ENCODE peak calls at places on chromosomes 16 and 17, in four cellular contexts. One of them, this sample, is unnamed.

GRCh38 chr17:80243526-80244433 is 16.9 kb upstream of the RNF213 start:
- DNase-seq in HL-60: no peak
- DNase-seq in esophagus squamous epithelium: no peak
- DNase-seq in stomach: no peak
- DNase-seq in this sample: no peak

GRCh38 chr17:3710951-3711383 is 12.7 kb upstream of the HASPIN start:
- DNase-seq in HL-60: no peak
- DNase-seq in esophagus squamous epithelium: no peak
- DNase-seq in stomach: no peak
- DNase-seq in this sample: peak

GRCh38 chr16:85086347-85087291 is 25.7 kb downstream of the CIBAR2 start:
- DNase-seq in HL-60: peak
- DNase-seq in esophagus squamous epithelium: no peak
- DNase-seq in stomach: peak
- DNase-seq in this sample: peak

GRCh38 chr16:84199861-84200260 is 8.9 kb downstream of the ADAD2 start:
- DNase-seq in HL-60: peak
- DNase-seq in esophagus squamous epithelium: no peak
- DNase-seq in stomach: no peak
- DNase-seq in this sample: no peak

GRCh38 chr16:23398987-23399805 is 53.8 kb downstream of the COG7 start:
- DNase-seq in HL-60: no peak
- DNase-seq in esophagus squamous epithelium: no peak
- DNase-seq in stomach: no peak
- DNase-seq in this sample: no peak

GRCh38 chr16:86196687-86197391 is 297.9 kb downstream of the IRF8 start:
- DNase-seq in HL-60: no peak
- DNase-seq in esophagus squamous epithelium: no peak
- DNase-seq in stomach: no peak
- DNase-seq in this sample: no peak

GRCh38 chr16:17768257-17768656 is 297.5 kb upstream of the XYLT1 start:
- DNase-seq in HL-60: no peak
- DNase-seq in esophagus squamous epithelium: no peak
- DNase-seq in stomach: no peak
- DNase-seq in this sample: peak

GRCh38 chr17:6070280-6070894 is at the start of gene WSCD1:
- DNase-seq in HL-60: no peak
- DNase-seq in esophagus squamous epithelium: no peak
- DNase-seq in stomach: peak
- DNase-seq in this sample: no peak

GRCh38 chr16:10808218-10808617 is 10.4 kb downstream of the TVP23A start:
- DNase-seq in HL-60: no peak
- DNase-seq in esophagus squamous epithelium: no peak
- DNase-seq in stomach: no peak
- DNase-seq in this sample: no peak

GRCh38 chr17:6213859-6214258 is 143.7 kb downstream of the WSCD1 start:
- DNase-seq in HL-60: no peak
- DNase-seq in esophagus squamous epithelium: no peak
- DNase-seq in stomach: no peak
- DNase-seq in this sample: no peak

GRCh38 chr16:23584186-23585076 is 11.7 kb downstream of the NDUFAB1 start:
- DNase-seq in HL-60: no peak
- DNase-seq in esophagus squamous epithelium: no peak
- DNase-seq in stomach: no peak
- DNase-seq in this sample: peak

GRCh38 chr17:31008374-31009035 is 37.7 kb downstream of the RNF135 start:
- DNase-seq in HL-60: peak
- DNase-seq in esophagus squamous epithelium: no peak
- DNase-seq in stomach: peak
- DNase-seq in this sample: peak

GRCh38 chr16:49468611-49469322 is 95.2 kb downstream of the C16orf78 start:
- DNase-seq in HL-60: no peak
- DNase-seq in esophagus squamous epithelium: no peak
- DNase-seq in stomach: peak
- DNase-seq in this sample: no peak

GRCh38 chr16:87017388-87018012 is 299.7 kb downstream of the C16orf95 start:
- DNase-seq in HL-60: peak
- DNase-seq in esophagus squamous epithelium: no peak
- DNase-seq in stomach: no peak
- DNase-seq in this sample: peak

GRCh38 chr17:3485481-3486068 is 9.8 kb downstream of the ASPA start:
- DNase-seq in HL-60: no peak
- DNase-seq in esophagus squamous epithelium: no peak
- DNase-seq in stomach: no peak
- DNase-seq in this sample: no peak

GRCh38 chr17:36980281-36980761 is 31.6 kb downstream of the AATF start:
- DNase-seq in HL-60: no peak
- DNase-seq in esophagus squamous epithelium: no peak
- DNase-seq in stomach: no peak
- DNase-seq in this sample: no peak

GRCh38 chr16:81831722-81832126 is 52.6 kb downstream of the PLCG2 start:
- DNase-seq in HL-60: peak
- DNase-seq in esophagus squamous epithelium: peak
- DNase-seq in stomach: peak
- DNase-seq in this sample: no peak

GRCh38 chr16:48720266-48720665 is 110.3 kb upstream of the N4BP1 start:
- DNase-seq in HL-60: no peak
- DNase-seq in esophagus squamous epithelium: no peak
- DNase-seq in stomach: no peak
- DNase-seq in this sample: no peak

GRCh38 chr16:20348365-20349185 is 3.9 kb downstream of the UMOD start:
- DNase-seq in HL-60: no peak
- DNase-seq in esophagus squamous epithelium: no peak
- DNase-seq in stomach: peak
- DNase-seq in this sample: no peak
- TF ChIP-seq CTCF in HL-60: no peak
- TF ChIP-seq CTCF in esophagus squamous epithelium: no peak
- TF ChIP-seq CTCF in stomach: peak
- TF ChIP-seq CTCF in this sample: no peak

GRCh38 chr16:66698046-66698445 is 1.5 kb upstream of the CMTM4 start:
- DNase-seq in HL-60: no peak
- DNase-seq in esophagus squamous epithelium: no peak
- DNase-seq in stomach: no peak
- DNase-seq in this sample: no peak

GRCh38 chr16:66695474-66695934 is 1.0 kb downstream of the CMTM4 start:
- DNase-seq in HL-60: peak
- DNase-seq in esophagus squamous epithelium: no peak
- DNase-seq in stomach: no peak
- DNase-seq in this sample: no peak

GRCh38 chr16:66696669-66697630 is at the start of gene CMTM4:
- DNase-seq in HL-60: peak
- DNase-seq in esophagus squamous epithelium: no peak
- DNase-seq in stomach: peak
- DNase-seq in this sample: peak

GRCh38 chr16:66693088-66693487 is 3.5 kb downstream of the CMTM4 start:
- DNase-seq in HL-60: peak
- DNase-seq in esophagus squamous epithelium: no peak
- DNase-seq in stomach: no peak
- DNase-seq in this sample: no peak

GRCh38 chr16:66695935-66696668 is 441 bp downstream of the CMTM4 start:
- DNase-seq in HL-60: no peak
- DNase-seq in esophagus squamous epithelium: no peak
- DNase-seq in stomach: peak
- DNase-seq in this sample: no peak
- TF ChIP-seq CTCF in HL-60: no peak
- TF ChIP-seq CTCF in esophagus squamous epithelium: no peak
- TF ChIP-seq CTCF in stomach: no peak
- TF ChIP-seq CTCF in this sample: no peak

GRCh38 chr16:89672177-89672941 is 14.1 kb upstream of the CDK10 start:
- DNase-seq in HL-60: no peak
- DNase-seq in esophagus squamous epithelium: no peak
- DNase-seq in stomach: no peak
- DNase-seq in this sample: no peak

DNA sequence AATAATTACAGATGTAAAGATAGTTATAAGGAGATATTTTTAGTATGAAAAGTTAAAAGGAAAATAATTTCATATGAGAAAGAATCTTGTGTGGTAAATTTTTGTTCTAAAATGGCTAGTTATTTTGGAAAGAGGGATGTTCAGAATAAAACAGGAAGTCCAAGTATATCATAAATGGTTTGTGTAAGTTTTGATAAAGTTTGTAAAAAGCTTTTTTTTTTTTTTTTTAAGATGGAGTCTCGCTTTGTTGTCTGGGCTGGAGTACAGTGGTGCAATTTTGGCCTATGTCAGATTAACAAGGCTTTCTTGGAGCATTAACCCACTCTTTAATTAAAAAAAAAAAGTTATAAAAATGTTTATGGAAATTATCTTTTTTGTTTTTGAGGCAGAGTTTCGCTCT is 8.2 kb upstream of the CDK10 start:
- DNase-seq in HL-60: no peak
- DNase-seq in esophagus squamous epithelium: no peak
- DNase-seq in stomach: no peak
- DNase-seq in this sample: no peak
- TF ChIP-seq CTCF in HL-60: no peak
- TF ChIP-seq CTCF in esophagus squamous epithelium: no peak
- TF ChIP-seq CTCF in stomach: no peak
- TF ChIP-seq CTCF in this sample: no peak

GRCh38 chr17:77887464-77888241 is 70.8 kb upstream of the TNRC6C start:
- DNase-seq in HL-60: no peak
- DNase-seq in esophagus squamous epithelium: no peak
- DNase-seq in stomach: peak
- DNase-seq in this sample: peak
- TF ChIP-seq CTCF in HL-60: no peak
- TF ChIP-seq CTCF in esophagus squamous epithelium: no peak
- TF ChIP-seq CTCF in stomach: no peak
- TF ChIP-seq CTCF in this sample: no peak

GRCh38 chr17:9206160-9206988 is 185.1 kb downstream of the NTN1 start:
- DNase-seq in HL-60: no peak
- DNase-seq in esophagus squamous epithelium: no peak
- DNase-seq in stomach: no peak
- DNase-seq in this sample: no peak
- TF ChIP-seq CTCF in HL-60: no peak
- TF ChIP-seq CTCF in esophagus squamous epithelium: no peak
- TF ChIP-seq CTCF in stomach: no peak
- TF ChIP-seq CTCF in this sample: no peak

GRCh38 chr17:56029980-56030624 is 123.2 kb upstream of the ANKFN1 start:
- DNase-seq in HL-60: no peak
- DNase-seq in esophagus squamous epithelium: no peak
- DNase-seq in stomach: no peak
- DNase-seq in this sample: no peak
- TF ChIP-seq CTCF in HL-60: no peak
- TF ChIP-seq CTCF in esophagus squamous epithelium: no peak
- TF ChIP-seq CTCF in stomach: no peak
- TF ChIP-seq CTCF in this sample: no peak